ENCODE peak calls at places on chromosomes 4 and X, in five cellular contexts. A is NCI-H187; U is activated T-helper 1 cell treated with anti-CD3 and anti-CD28 coated beads, Interleukin-2, amount 50 U/mL, for 16 hours; Y is GM10248; Q is RKO. D is an unnamed sample.

GRCh38 chr4:185920171-185920570 is 108.2 kb upstream of the SORBS2 start:
- DNase-seq in A (no peak), U (no peak), Y (no peak), Q (no peak), D (no peak)

GRCh38 chr4:123423819-123424218 is 27.2 kb downstream of the SPRY1 start:
- DNase-seq in A (no peak), U (no peak), Y (no peak), Q (no peak), D (no peak)

GRCh38 chr4:123034023-123034422 is 111.6 kb upstream of the NUDT6 start:
- DNase-seq in A (no peak), U (no peak), Y (no peak), Q (no peak), D (no peak)

GRCh38 chr4:12963291-12963690 is 520.8 kb downstream of the RAB28 start:
- DNase-seq in A (no peak), U (no peak), Y (no peak), Q (no peak), D (no peak)

GRCh38 chrX:68332156-68332823 is 101.0 kb downstream of the OPHN1 start:
- DNase-seq in A (no peak), U (no peak), Y (no peak), Q (no peak), D (no peak)

GRCh38 chrX:40078489-40079288 is 19.1 kb downstream of the BCOR start:
- DNase-seq in A (no peak), U (no peak), Y (no peak), Q (no peak), D (no peak)

GRCh38 chrX:74450803-74451449 is 29.6 kb downstream of the SLC16A2 start:
- DNase-seq in A (no peak), U (no peak), Y (no peak), Q (peak), D (no peak)

GRCh38 chr4:69689530-69690111 is 36.6 kb upstream of the UGT2A1 start:
- DNase-seq in A (no peak), U (no peak), Y (no peak), Q (peak), D (peak)

D was measured in GM20000.